ENCODE peak calls at places on chromosome 3, in five cellular contexts. C is H9, M is H1, I is IMR-90, S is neuronal stem cell. Y is an unnamed sample.

GRCh38 chr3:26118165-26118564 is 328.3 kb downstream of the OXSM start:
- DNase-seq in C (peak), M (peak), I (no peak), S (no peak), Y (no peak)

GRCh38 chr3:78880588-78881461 is 887.0 kb downstream of the ROBO1 start:
- DNase-seq in C (no peak), M (no peak), I (no peak), S (no peak), Y (no peak)

GRCh38 chr3:183253364-183253960 is 409 bp downstream of the B3GNT5 start:
- DNase-seq in C (no peak), M (peak), I (peak), S (no peak), Y (no peak)

GRCh38 chr3:184259878-184260570 is 1.3 kb downstream of the CAMK2N2 start:
- DNase-seq in C (no peak), M (peak), I (peak), S (peak), Y (no peak)

GRCh38 chr3:192467230-192468186 is 259.8 kb downstream of the FGF12 start:
- DNase-seq in C (peak), M (peak), I (peak), S (peak), Y (peak)

GRCh38 chr3:49465269-49466034 is 4.6 kb upstream of the DAG1 start:
- DNase-seq in C (no peak), M (no peak), I (no peak), S (no peak), Y (peak)

GRCh38 chr3:107846282-107846852 is 244.5 kb downstream of the CD47 start:
- DNase-seq in C (peak), M (peak), I (peak), S (peak), Y (peak)

GRCh38 chr3:185270262-185270955 is 16.6 kb upstream of the EHHADH start:
- DNase-seq in C (peak), M (peak), I (peak), S (no peak), Y (no peak)

GRCh38 chr3:138078901-138079344 is 36.5 kb downstream of the DZIP1L start:
- DNase-seq in C (no peak), M (no peak), I (peak), S (no peak), Y (no peak)
- H2BK5ac ChIP-seq in C (no peak), M (no peak), I (peak), S (no peak), Y (no peak)

GRCh38 chr3:149085828-149086231 is 503 bp downstream of the HLTF start:
- DNase-seq in C (peak), M (no peak), I (peak), S (no peak), Y (no peak)
- H3K14ac ChIP-seq in C (peak), M (no peak), I (peak), S (no peak), Y (peak)

GRCh38 chr3:127745656-127746399 is 73.1 kb downstream of the ABTB1 start:
- DNase-seq in C (no peak), M (no peak), I (no peak), S (no peak), Y (no peak)
- H2BK5ac ChIP-seq in C (no peak), M (peak), I (no peak), S (no peak), Y (no peak)

GRCh38 chr3:142577701-142578308 is 728 bp downstream of the ATR start:
- DNase-seq in C (no peak), M (no peak), I (peak), S (no peak), Y (peak)

GRCh38 chr3:142574665-142575064 is 3.9 kb downstream of the ATR start:
- DNase-seq in C (no peak), M (no peak), I (no peak), S (no peak), Y (no peak)

GRCh38 chr3:142580061-142580423 is 1.5 kb upstream of the ATR start:
- DNase-seq in C (no peak), M (no peak), I (no peak), S (no peak), Y (no peak)

GRCh38 chr3:142576792-142577191 is 1.7 kb downstream of the ATR start:
- DNase-seq in C (no peak), M (no peak), I (no peak), S (no peak), Y (no peak)

DNA sequence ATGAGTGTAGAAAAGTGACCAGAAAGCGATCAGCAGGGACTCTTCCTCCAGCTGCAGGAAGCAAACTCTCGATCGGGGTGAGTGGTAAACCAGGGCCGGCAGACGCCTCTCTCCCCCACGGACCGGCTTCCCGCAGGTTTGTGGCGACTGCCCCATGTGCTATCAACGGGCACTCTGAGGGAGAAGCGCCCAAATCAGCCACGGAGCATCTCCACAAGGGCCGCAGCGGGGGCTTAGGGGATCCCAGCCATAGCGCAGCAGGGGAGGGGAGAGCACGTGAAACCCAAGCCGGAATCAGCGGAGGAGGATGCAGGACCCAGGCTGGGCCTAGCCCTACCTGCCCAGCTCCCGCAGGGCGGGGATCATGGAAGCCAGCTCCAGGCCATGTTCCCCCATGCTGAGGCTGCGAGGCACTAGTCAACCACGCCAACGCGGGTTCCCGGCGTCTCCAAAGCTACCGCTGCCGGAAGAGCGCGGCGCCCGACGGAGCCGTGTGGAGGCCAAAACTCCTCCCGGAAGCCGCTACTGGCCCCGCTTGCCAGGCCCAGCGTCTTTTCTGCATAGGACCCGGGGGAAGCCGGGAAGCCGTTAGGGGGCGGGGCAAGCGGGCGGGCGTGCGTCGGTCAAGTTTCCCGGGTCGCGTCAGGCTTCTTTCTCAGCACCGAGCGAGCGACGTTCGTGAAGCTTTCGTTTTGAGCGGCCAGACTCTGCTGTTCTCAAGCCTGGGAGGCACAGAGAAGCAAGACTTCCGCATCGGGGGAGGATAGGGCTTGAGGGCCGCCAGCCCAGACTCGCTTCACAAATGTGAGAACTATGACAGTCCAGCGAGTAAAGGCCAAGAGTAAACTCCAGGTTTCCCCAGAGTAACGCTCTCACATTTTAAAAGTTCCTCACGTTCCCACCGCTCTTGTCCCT is at the start of gene ATR:
- DNase-seq in C (peak), M (peak), I (peak), S (peak), Y (peak)
- H3K14ac ChIP-seq in C (peak), M (no peak), I (peak), S (no peak), Y (peak)

GRCh38 chr3:39911465-39912309 is 102.3 kb downstream of the MYRIP start:
- DNase-seq in C (peak), M (peak), I (no peak), S (no peak), Y (peak)
- H2BK5ac ChIP-seq in C (no peak), M (no peak), I (no peak), S (no peak), Y (peak)

GRCh38 chr3:170357176-170357919 is at the start of gene SKIL:
- DNase-seq in C (peak), M (peak), I (peak), S (peak), Y (peak)
- H3K14ac ChIP-seq in C (peak), M (no peak), I (peak), S (peak), Y (peak)

GRCh38 chr3:193593666-193594025 is 638 bp downstream of the OPA1 start:
- DNase-seq in C (no peak), M (no peak), I (peak), S (peak), Y (peak)
- H2BK5ac ChIP-seq in C (no peak), M (no peak), I (peak), S (no peak), Y (no peak)

GRCh38 chr3:119240582-119241434 is at the start of gene B4GALT4:
- DNase-seq in C (peak), M (peak), I (peak), S (peak), Y (peak)
- H3K14ac ChIP-seq in C (peak), M (no peak), I (peak), S (no peak), Y (peak)